ENCODE peak calls at places on chromosome 16, in five cellular contexts. C, L, X, H and M are unnamed samples.

GRCh38 chr16:709651-710499 is 4.3 kb upstream of the FBXL16 start:
- DNase-seq in C (peak; percentile 64), L (no peak), X (no peak), H (peak; percentile 89), M (peak; percentile 69)

GRCh38 chr16:9932919-9933653 is 249.1 kb downstream of the GRIN2A start:
- DNase-seq in C (no peak), L (no peak), X (no peak), H (no peak), M (no peak)

GRCh38 chr16:11141409-11142260 is 114.4 kb downstream of the SOCS1 start:
- DNase-seq in C (no peak), L (no peak), X (no peak), H (no peak), M (no peak)

GRCh38 chr16:546909-547770 is 13.1 kb upstream of the PRR35 start:
- DNase-seq in C (no peak), L (peak; percentile 61), X (peak; percentile 38), H (no peak), M (peak; percentile 66)

GRCh38 chr16:27127293-27127692 is 60.6 kb downstream of the C16orf82 start:
- DNase-seq in C (no peak), L (no peak), X (no peak), H (no peak), M (no peak)

GRCh38 chr16:56807011-56807675 is 57.9 kb upstream of the SLC12A3 start:
- DNase-seq in C (no peak), L (no peak), X (no peak), H (no peak), M (no peak)

GRCh38 chr16:56191807-56192643 is 736 bp downstream of the GNAO1 start:
- DNase-seq in C (no peak), L (peak; percentile 31), X (peak; percentile 19), H (no peak), M (no peak)

GRCh38 chr16:59688006-59688405 is 953.9 kb upstream of the GOT2 start:
- DNase-seq in C (no peak), L (no peak), X (no peak), H (no peak), M (no peak)

GRCh38 chr16:22814330-22815105 is 556 bp downstream of the HS3ST2 start:
- DNase-seq in C (no peak), L (peak; percentile 28), X (no peak), H (no peak), M (no peak)

GRCh38 chr16:4361944-4362311 is 9.7 kb upstream of the VASN start:
- DNase-seq in C (no peak), L (no peak), X (no peak), H (no peak), M (no peak)

GRCh38 chr16:84360170-84360569 is 8.2 kb upstream of the ATP2C2 start:
- DNase-seq in C (no peak), L (no peak), X (peak; percentile 45), H (no peak), M (no peak)

GRCh38 chr16:81723098-81723723 is 55.9 kb upstream of the PLCG2 start:
- DNase-seq in C (peak; percentile 78), L (no peak), X (peak; percentile 80), H (peak; percentile 91), M (peak; percentile 72)

GRCh38 chr16:24717411-24717810 is 12.0 kb upstream of the TNRC6A start:
- DNase-seq in C (no peak), L (no peak), X (no peak), H (no peak), M (no peak)

GRCh38 chr16:65500007-65500406 is 378.1 kb upstream of the CDH11 start:
- DNase-seq in C (no peak), L (no peak), X (no peak), H (no peak), M (no peak)

GRCh38 chr16:88691924-88692560 is 5.7 kb upstream of the SNAI3 start:
- DNase-seq in C (no peak), L (no peak), X (no peak), H (no peak), M (no peak)

GRCh38 chr16:3659200-3659599 is 4.7 kb downstream of the DNASE1 start:
- DNase-seq in C (no peak), L (no peak), X (no peak), H (no peak), M (no peak)

GRCh38 chr16:29913514-29913913 is 12.5 kb downstream of the KCTD13 start:
- DNase-seq in C (no peak), L (no peak), X (no peak), H (no peak), M (no peak)

GRCh38 chr16:11224894-11225676 is 30.9 kb downstream of the SOCS1 start:
- DNase-seq in C (no peak), L (peak; percentile 45), X (peak; percentile 81), H (no peak), M (no peak)

GRCh38 chr16:8697965-8698364 is 23.5 kb downstream of the ABAT start:
- DNase-seq in C (no peak), L (no peak), X (no peak), H (no peak), M (no peak)

GRCh38 chr16:87701505-87701921 is 64.3 kb downstream of the KLHDC4 start:
- DNase-seq in C (no peak), L (no peak), X (peak; percentile 15), H (no peak), M (no peak)

GRCh38 chr16:31277659-31278260 is 18.0 kb downstream of the ITGAM start:
- DNase-seq in C (no peak), L (no peak), X (no peak), H (no peak), M (no peak)

GRCh38 chr16:2473999-2474876 is 689 bp upstream of the TBC1D24 start:
- DNase-seq in C (peak; percentile 31), L (peak; percentile 64), X (peak; percentile 78), H (peak; percentile 42), M (peak; percentile 58)

GRCh38 chr16:28876016-28876659 is 2.1 kb upstream of the ATP2A1 start:
- DNase-seq in C (no peak), L (no peak), X (no peak), H (no peak), M (no peak)

GRCh38 chr16:69482410-69482951 is 58.1 kb downstream of the CYB5B start:
- DNase-seq in C (no peak), L (peak; percentile 87), X (no peak), H (peak; percentile 58), M (no peak)

GRCh38 chr16:51508813-51509212 is 357.7 kb upstream of the SALL1 start:
- DNase-seq in C (no peak), L (no peak), X (no peak), H (no peak), M (no peak)

GRCh38 chr16:85034591-85035433 is 7.2 kb downstream of the KIAA0513 start:
- DNase-seq in C (no peak), L (no peak), X (no peak), H (peak; percentile 17), M (no peak)